ENCODE peak calls at places on chromosome 16, in four cellular contexts. X, S, U and A are unnamed samples.

GRCh38 chr16:85552980-85553435 is 60.1 kb upstream of the GSE1 start:
- DNase-seq in S (no peak), U (no peak), X (no peak), A (no peak)

GRCh38 chr16:81445143-81445922 is 725 bp downstream of the CMIP start:
- DNase-seq in X (no peak), U (no peak), S (no peak), A (peak)

GRCh38 chr16:76287466-76287865 is 10.3 kb downstream of the CNTNAP4 start:
- DNase-seq in S (no peak), X (no peak), U (no peak), A (no peak)

GRCh38 chr16:8905168-8905762 is 23.1 kb downstream of the LITAFD start:
- DNase-seq in X (no peak), U (peak), S (no peak), A (peak)

GRCh38 chr16:80580109-80580832 is 39.5 kb downstream of the DYNLRB2 start:
- DNase-seq in U (no peak), X (no peak), S (no peak), A (no peak)

GRCh38 chr16:11570258-11570657 is 16.5 kb downstream of the LITAF start:
- DNase-seq in U (no peak), S (no peak), X (no peak), A (no peak)

GRCh38 chr16:1690810-1691209 is 12.7 kb downstream of the JPT2 start:
- DNase-seq in X (no peak), U (no peak), S (no peak), A (no peak)

GRCh38 chr16:27364493-27365141 is 37.4 kb upstream of the IL21R start:
- DNase-seq in U (no peak), X (no peak), S (no peak), A (no peak)

GRCh38 chr16:35252356-35252936 is 1793.0 kb downstream of the TP53TG3F start:
- DNase-seq in U (no peak), X (no peak), S (no peak), A (peak)

GRCh38 chr16:27169511-27170071 is 33.7 kb upstream of the KDM8 start:
- DNase-seq in X (no peak), U (no peak), S (no peak), A (peak)

GRCh38 chr16:28324235-28324886 is 32.0 kb downstream of the SBK1 start:
- DNase-seq in S (no peak), X (no peak), U (no peak), A (no peak)

GRCh38 chr16:49640606-49641005 is 215.3 kb downstream of the ZNF423 start:
- DNase-seq in X (no peak), U (no peak), S (no peak), A (no peak)

GRCh38 chr16:88722784-88723506 is 16.6 kb downstream of the CTU2 start:
- DNase-seq in X (no peak), S (no peak), U (no peak), A (no peak)

GRCh38 chr16:83954577-83955016 is 1.6 kb downstream of the OSGIN1 start:
- DNase-seq in U (peak), S (peak), X (peak), A (peak)

GRCh38 chr16:67872631-67873434 is at the start of gene EDC4:
- DNase-seq in S (peak), U (peak), X (peak), A (peak)
- TF ChIP-seq POLR2A in S (peak), U (no peak), X (peak), A (peak)

GRCh38 chr16:58518083-58518979 is 3.0 kb downstream of the SETD6 start:
- DNase-seq in X (no peak), U (no peak), S (no peak), A (no peak)

GRCh38 chr16:58516768-58517107 is 1.4 kb downstream of the SETD6 start:
- DNase-seq in U (no peak), S (no peak), X (no peak), A (peak)

GRCh38 chr16:58515125-58515870 is at the start of gene SETD6:
- DNase-seq in X (peak), U (peak), S (peak), A (peak)

GRCh38 chr16:58513874-58514273 is 1.4 kb upstream of the SETD6 start:
- DNase-seq in S (no peak), U (no peak), X (no peak), A (no peak)

DNA sequence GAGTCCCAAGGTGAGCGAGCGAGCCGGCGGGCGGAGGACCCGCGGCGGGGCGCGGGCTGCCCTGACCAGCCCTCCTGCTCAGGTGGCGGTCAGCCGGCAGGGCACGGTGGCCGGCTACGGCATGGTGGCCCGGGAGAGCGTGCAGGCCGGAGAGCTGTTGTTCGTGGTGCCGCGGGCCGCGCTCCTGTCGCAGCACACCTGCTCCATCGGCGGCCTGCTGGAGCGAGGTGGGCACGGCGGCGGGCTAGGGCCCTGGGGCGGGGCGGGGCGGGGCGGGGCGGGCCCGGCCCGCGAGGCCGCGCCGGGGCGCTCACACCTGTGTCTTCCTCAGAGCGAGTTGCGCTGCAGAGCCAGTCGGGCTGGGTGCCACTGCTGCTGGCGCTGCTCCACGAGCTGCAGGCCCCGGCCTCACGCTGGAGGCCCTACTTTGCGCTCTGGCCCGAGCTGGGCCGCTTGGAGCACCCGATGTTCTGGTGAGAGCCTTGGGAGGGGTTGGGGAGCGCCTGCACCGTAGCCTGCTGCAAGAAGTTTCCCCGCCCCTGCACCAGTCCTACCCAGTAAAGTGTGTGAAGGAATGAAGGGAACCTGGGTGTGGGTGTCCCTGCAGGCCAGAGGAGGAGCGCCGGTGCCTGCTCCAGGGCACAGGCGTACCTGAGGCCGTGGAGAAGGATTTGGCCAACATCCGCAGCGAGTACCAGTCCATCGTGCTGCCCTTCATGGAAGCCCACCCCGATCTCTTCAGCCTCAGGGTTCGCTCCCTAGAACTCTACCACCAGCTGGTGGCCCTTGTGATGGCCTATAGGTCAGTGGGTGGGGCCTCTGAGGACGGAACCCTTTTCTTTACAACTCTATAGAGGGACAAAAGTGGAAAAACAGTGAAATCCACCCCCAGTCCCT is 802 bp downstream of the SETD6 start:
- DNase-seq in U (no peak), S (no peak), X (no peak), A (peak)
- TF ChIP-seq POLR2A in U (peak), S (no peak), X (no peak), A (no peak)

GRCh38 chr16:4327782-4328579 is 12.1 kb downstream of the GLIS2 start:
- DNase-seq in S (peak), X (peak), U (no peak), A (peak)
- TF ChIP-seq POLR2A in S (no peak), X (no peak), U (no peak), A (peak)

GRCh38 chr16:31134091-31134571 is 1.4 kb downstream of the PRSS8 start:
- DNase-seq in U (no peak), X (no peak), S (no peak), A (peak)

GRCh38 chr16:31135535-31136286 is at the start of gene PRSS8:
- DNase-seq in S (no peak), X (no peak), U (peak), A (no peak)

GRCh38 chr16:31132979-31133599 is 2.4 kb downstream of the PRSS8 start:
- DNase-seq in X (no peak), S (no peak), U (no peak), A (no peak)

GRCh38 chr16:31136287-31136662 is 748 bp upstream of the PRSS8 start:
- DNase-seq in S (no peak), U (no peak), X (no peak), A (no peak)

DNA sequence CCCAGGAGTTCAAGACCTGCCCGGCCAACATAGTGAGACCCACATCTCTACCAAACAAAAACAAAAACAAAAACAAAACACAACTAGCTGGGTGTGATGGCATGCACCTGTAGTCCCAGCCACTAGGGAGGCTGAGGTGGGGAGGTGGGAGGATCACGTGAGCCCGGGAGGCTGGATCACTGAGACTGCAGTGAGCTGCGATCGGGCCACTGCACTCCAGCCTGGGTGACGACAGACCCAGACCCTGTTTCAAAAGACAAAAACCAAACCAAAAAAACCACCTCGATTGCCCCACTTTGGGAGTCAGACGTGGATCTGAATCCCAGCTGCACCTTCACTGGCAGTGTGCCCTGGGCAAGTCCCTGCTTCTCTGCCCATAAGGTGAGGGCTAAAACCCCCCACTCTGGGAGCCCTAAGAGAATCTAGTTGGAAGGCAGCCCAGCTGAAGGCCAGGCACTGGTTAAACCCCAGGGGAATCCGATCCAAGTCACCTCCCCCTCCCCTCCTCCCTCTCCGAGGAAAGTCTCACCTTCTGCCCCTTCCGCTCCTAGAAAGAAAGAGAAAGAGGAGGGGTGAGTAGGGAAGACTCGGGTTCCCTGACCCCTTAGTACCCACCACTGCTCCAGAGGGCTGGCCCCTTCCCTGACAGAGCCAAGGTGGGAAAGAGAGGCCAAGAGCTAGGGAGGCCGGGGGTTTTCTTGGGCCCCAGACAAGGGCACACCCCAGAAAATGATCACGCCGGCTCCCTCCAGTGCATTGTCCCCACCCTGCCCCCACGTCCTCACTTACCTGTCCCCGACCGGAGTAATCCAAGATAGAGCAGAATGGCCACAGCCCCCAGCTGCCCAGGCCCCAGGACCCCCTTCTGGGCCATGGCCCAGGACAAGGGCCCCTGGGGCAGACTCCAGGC is 647 bp downstream of the PRSS8 start:
- DNase-seq in U (no peak), X (no peak), S (no peak), A (peak)
- TF ChIP-seq POLR2A in U (no peak), X (no peak), S (no peak), A (no peak)

GRCh38 chr16:29807426-29808218 is 1.3 kb downstream of the MAZ start:
- DNase-seq in S (peak), U (peak), X (peak), A (peak)
- TF ChIP-seq POLR2A in S (peak), U (peak), X (peak), A (peak)

GRCh38 chr16:31706925-31707324 is 166.7 kb upstream of the ZNF267 start:
- DNase-seq in U (no peak), X (no peak), S (no peak), A (no peak)

GRCh38 chr16:31709181-31709580 is 164.4 kb upstream of the ZNF267 start:
- DNase-seq in X (no peak), U (no peak), S (no peak), A (no peak)

GRCh38 chr16:31706318-31706717 is 167.3 kb upstream of the ZNF267 start:
- DNase-seq in U (no peak), X (no peak), S (no peak), A (no peak)

GRCh38 chr16:31708348-31708747 is 165.3 kb upstream of the ZNF267 start:
- DNase-seq in U (no peak), X (no peak), S (no peak), A (no peak)

GRCh38 chr16:31707743-31708335 is 165.8 kb upstream of the ZNF267 start:
- DNase-seq in X (no peak), U (no peak), S (no peak), A (no peak)
- TF ChIP-seq POLR2A in X (no peak), U (no peak), S (no peak), A (no peak)

GRCh38 chr16:66959645-66960177 is 1.4 kb upstream of the CES3 start:
- DNase-seq in X (peak), S (no peak), U (no peak), A (no peak)

GRCh38 chr16:66958857-66959644 is 2.0 kb upstream of the CES3 start:
- DNase-seq in U (no peak), X (no peak), S (no peak), A (no peak)

GRCh38 chr16:66964049-66964448 is 3.0 kb downstream of the CES3 start:
- DNase-seq in U (no peak), X (no peak), S (no peak), A (no peak)

GRCh38 chr16:66960270-66960669 is 796 bp upstream of the CES3 start:
- DNase-seq in X (no peak), S (no peak), U (no peak), A (no peak)

DNA sequence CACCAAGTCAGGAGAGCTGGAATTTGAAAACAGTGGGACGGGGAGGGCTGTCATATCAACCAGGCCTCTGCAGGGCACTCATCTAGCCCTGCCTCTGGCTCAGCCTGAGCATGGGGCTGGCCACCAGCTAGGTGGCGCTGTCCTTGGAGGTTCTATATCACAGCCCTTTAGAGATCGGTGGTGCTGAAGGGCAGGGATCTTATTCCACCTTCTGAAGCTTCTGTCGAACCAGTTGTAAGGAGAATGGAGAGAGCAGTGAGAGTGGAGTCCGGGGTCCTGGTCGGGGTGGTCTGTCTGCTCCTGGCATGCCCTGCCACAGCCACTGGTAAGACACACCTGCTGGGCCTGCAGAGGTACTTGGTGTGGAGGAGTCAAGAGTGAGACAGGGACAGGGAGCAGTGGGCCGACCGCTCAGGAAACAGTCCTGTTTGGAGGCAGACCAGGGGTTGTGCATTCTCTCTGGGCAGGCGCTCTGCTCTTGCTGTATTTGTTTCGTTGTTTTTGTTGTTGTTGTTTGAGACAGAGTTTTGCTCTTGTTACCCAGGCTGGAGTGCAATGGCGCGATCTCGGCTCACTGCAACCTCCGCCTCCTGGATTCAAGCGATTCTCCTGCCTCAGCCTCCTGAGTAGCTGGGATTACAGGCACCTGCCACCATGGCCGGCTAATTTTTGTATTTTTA is at the start of gene CES3:
- DNase-seq in U (peak), X (no peak), S (no peak), A (peak)
- TF ChIP-seq POLR2A in U (peak), X (no peak), S (no peak), A (no peak)